ENCODE peak calls at places on chromosomes 5 and 9, in ten cellular contexts. K, C, S, Y, P, N, X, R, A and H are unnamed samples.

GRCh38 chr5:1950708-1951103 is 68.0 kb upstream of the IRX4 start:
- DNase-seq in K (no peak), N (no peak), X (no peak), P (no peak), Y (no peak), S (no peak), A (no peak), C (no peak), R (no peak), H (no peak)

GRCh38 chr9:93017621-93018020 is 40.9 kb upstream of the SUSD3 start:
- DNase-seq in Y (no peak), P (no peak), N (no peak), A (no peak), X (no peak), S (no peak), K (no peak), R (no peak), C (no peak), H (no peak)

GRCh38 chr5:32278403-32278802 is 34.3 kb downstream of the MTMR12 start:
- DNase-seq in A (no peak), K (no peak), X (no peak), C (no peak), P (no peak), R (peak; percentile 73), Y (no peak), S (peak; percentile 84), N (no peak), H (no peak)

GRCh38 chr9:38649731-38650363 is 29.5 kb upstream of the ANKRD18A start:
- DNase-seq in K (no peak), S (no peak), N (no peak), R (no peak), P (no peak), A (no peak), Y (peak; percentile 74), X (no peak), C (no peak), H (no peak)

GRCh38 chr5:149317281-149318048 is 27.8 kb upstream of the GRPEL2 start:
- DNase-seq in K (no peak), P (no peak), S (peak; percentile 75), Y (no peak), N (peak; percentile 69), X (peak; percentile 56), R (peak; percentile 28), A (peak; percentile 54), C (peak; percentile 86), H (no peak)

GRCh38 chr5:159805021-159805420 is 111.3 kb upstream of the ADRA1B start:
- DNase-seq in N (no peak), C (no peak), A (no peak), P (peak; percentile 75), Y (no peak), R (no peak), X (no peak), S (peak; percentile 23), K (no peak), H (no peak)

GRCh38 chr5:82365744-82366228 is 87.6 kb upstream of the RPS23 start:
- DNase-seq in C (peak; percentile 94), P (no peak), X (no peak), R (peak; percentile 92), A (no peak), N (no peak), K (no peak), Y (no peak), S (peak; percentile 76), H (peak; percentile 99)

GRCh38 chr9:38006981-38007380 is 62.0 kb downstream of the SHB start:
- DNase-seq in R (no peak), S (no peak), A (no peak), N (no peak), Y (no peak), C (no peak), K (no peak), P (no peak), X (no peak), H (no peak)

GRCh38 chr9:5352637-5353248 is 13.1 kb upstream of the RLN1 start:
- DNase-seq in P (no peak), X (no peak), Y (no peak), K (no peak), N (no peak), R (no peak), C (no peak), S (no peak), A (no peak), H (no peak)

GRCh38 chr5:59842999-59843398 is 50.5 kb downstream of the PDE4D start:
- DNase-seq in S (peak; percentile 25), A (no peak), Y (no peak), C (no peak), R (no peak), N (no peak), X (no peak), K (no peak), P (no peak), H (no peak)

GRCh38 chr5:59837071-59837470 is 56.5 kb downstream of the PDE4D start:
- DNase-seq in P (no peak), Y (no peak), S (peak; percentile 40), K (no peak), N (no peak), X (no peak), R (no peak), A (no peak), C (no peak), H (no peak)

GRCh38 chr5:59838067-59838466 is 55.5 kb downstream of the PDE4D start:
- DNase-seq in X (peak; percentile 18), A (no peak), N (no peak), P (no peak), R (no peak), Y (no peak), K (no peak), S (no peak), C (no peak), H (no peak)

GRCh38 chr5:59838989-59839388 is 54.5 kb downstream of the PDE4D start:
- DNase-seq in A (no peak), K (no peak), Y (no peak), N (no peak), C (no peak), S (no peak), R (no peak), P (no peak), X (peak; percentile 29), H (no peak)

GRCh38 chr5:59840200-59840601 is 53.3 kb downstream of the PDE4D start:
- DNase-seq in Y (no peak), N (no peak), S (peak; percentile 45), K (no peak), C (no peak), A (no peak), P (no peak), R (peak; percentile 91), X (no peak), H (peak; percentile 44)
- H3K27ac ChIP-seq in Y (no peak overlapping the region), N (no peak overlapping the region), S (no peak overlapping the region), K (no peak overlapping the region), C (no peak overlapping the region), A (no peak overlapping the region), P (no peak overlapping the region), R (peak overlapping the region; percentile 72), X (no peak overlapping the region), H (no peak overlapping the region)

GRCh38 chr9:134872482-134873231 is 8.0 kb upstream of the FCN2 start:
- DNase-seq in R (no peak), X (no peak), Y (no peak), C (no peak), P (no peak), K (no peak), N (no peak), S (no peak), A (peak; percentile 24), H (no peak)

GRCh38 chr9:134870311-134870694 is 10.3 kb upstream of the FCN2 start:
- DNase-seq in Y (no peak), A (no peak), P (no peak), N (no peak), K (no peak), C (no peak), S (no peak), X (no peak), R (no peak), H (no peak)

GRCh38 chr9:134871941-134872340 is 8.7 kb upstream of the FCN2 start:
- DNase-seq in P (no peak), X (no peak), R (no peak), S (peak; percentile 29), C (no peak), N (no peak), Y (no peak), A (no peak), K (no peak), H (no peak)

GRCh38 chr9:134869554-134870310 is 10.9 kb upstream of the FCN2 start:
- DNase-seq in A (peak; percentile 80), R (no peak), P (no peak), N (no peak), Y (peak; percentile 37), S (no peak), X (no peak), C (no peak), K (no peak), H (no peak)

DNA sequence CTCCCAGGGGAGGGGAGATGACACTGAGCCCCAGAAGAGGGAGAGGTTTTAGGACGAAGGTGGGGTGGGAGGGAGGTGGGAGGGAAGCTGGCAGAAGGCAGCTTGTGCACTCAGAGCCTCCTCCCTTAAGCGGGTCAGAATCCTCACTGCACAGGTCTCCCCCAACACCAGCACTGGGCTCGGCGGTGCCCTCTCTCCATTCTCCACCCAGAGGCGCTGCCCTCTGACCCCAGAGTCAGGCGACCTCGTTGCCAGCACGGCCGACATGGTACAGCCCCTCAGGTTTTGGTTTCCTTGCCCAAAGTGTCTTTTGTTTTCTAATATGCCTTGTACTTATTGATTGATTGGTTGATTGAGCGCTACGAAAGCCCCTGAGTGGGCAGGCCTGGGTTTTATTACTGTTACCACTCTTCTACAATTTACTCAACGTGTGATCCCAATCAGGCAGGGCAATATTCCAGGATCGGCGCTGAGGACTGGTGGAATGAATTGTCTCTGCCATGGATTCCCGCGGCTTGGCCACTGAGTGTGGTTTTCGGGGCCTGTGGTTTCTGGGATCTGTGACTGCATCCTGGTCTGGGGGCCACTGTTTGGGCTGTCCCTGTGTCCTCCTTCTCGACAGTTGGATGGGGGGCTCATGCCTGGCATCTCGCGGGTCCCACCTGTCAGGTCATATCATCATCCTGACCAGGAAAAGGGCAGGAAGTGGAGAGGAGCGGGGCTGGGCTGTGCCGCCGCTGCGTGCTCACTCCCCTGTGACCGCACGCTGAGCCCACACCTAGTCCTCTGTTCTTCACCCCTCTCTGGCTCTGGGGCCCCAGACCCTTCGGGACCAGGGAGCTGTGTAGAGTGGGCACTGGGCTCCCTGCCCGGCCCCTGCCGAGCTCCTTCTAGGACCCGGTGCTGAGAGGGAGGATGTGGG is 9.6 kb upstream of the FCN2 start:
- DNase-seq in P (no peak), N (no peak), C (no peak), A (no peak), R (no peak), S (no peak), Y (no peak), X (no peak), K (no peak), H (no peak)
- H3K27ac ChIP-seq in P (no peak overlapping the region), N (no peak overlapping the region), C (no peak overlapping the region), A (no peak overlapping the region), R (no peak overlapping the region), S (no peak overlapping the region), Y (no peak overlapping the region), X (no peak overlapping the region), K (no peak overlapping the region), H (no peak overlapping the region)

GRCh38 chr5:113034182-113034773 is 57.7 kb downstream of the DCP2 start:
- DNase-seq in X (peak; percentile 24), N (no peak), C (peak; percentile 24), S (peak; percentile 90), P (no peak), Y (no peak), A (no peak), R (peak; percentile 85), K (no peak), H (no peak)
- H3K27ac ChIP-seq in X (peak overlapping the region; percentile 50), N (no peak overlapping the region), C (no peak overlapping the region), S (no peak overlapping the region), P (no peak overlapping the region), Y (peak overlapping the region; percentile 25), A (no peak overlapping the region), R (peak overlapping the region; percentile 33), K (no peak overlapping the region), H (peak overlapping the region; percentile 47)

GRCh38 chr9:99109522-99109921 is 4.6 kb downstream of the TGFBR1 start:
- DNase-seq in N (no peak), R (no peak), S (peak; percentile 90), C (no peak), A (no peak), Y (no peak), K (no peak), X (no peak), P (no peak), H (no peak)
- H3K27ac ChIP-seq in N (no peak overlapping the region), R (no peak overlapping the region), S (no peak overlapping the region), C (no peak overlapping the region), A (no peak overlapping the region), Y (no peak overlapping the region), K (peak overlapping the region; percentile 21), X (no peak overlapping the region), P (no peak overlapping the region), H (no peak overlapping the region)